ENCODE peak calls at places on chromosomes 11 and 22, in four cellular contexts. One of them, this sample, is unnamed.

GRCh38 chr11:65545853-65546216 is 12.3 kb downstream of the LTBP3 start:
- DNase-seq in GM23248: no peak
- DNase-seq in ELR: no peak
- DNase-seq in psoas muscle: no peak
- DNase-seq in this sample: no peak

GRCh38 chr11:72743321-72744221 is 8.6 kb downstream of the ARAP1 start:
- DNase-seq in GM23248: no peak
- DNase-seq in psoas muscle: no peak
- DNase-seq in ELR: no peak
- DNase-seq in this sample: no peak

GRCh38 chr11:12089041-12089440 is 21.3 kb upstream of the MICAL2 start:
- DNase-seq in ELR: no peak
- DNase-seq in psoas muscle: no peak
- DNase-seq in GM23248: no peak
- DNase-seq in this sample: no peak

GRCh38 chr11:85672111-85672875 is 7.4 kb upstream of the CREBZF start:
- DNase-seq in psoas muscle: no peak
- DNase-seq in ELR: peak
- DNase-seq in GM23248: no peak
- DNase-seq in this sample: peak

GRCh38 chr22:43890901-43891331 is 897 bp downstream of the PNPLA5 start:
- DNase-seq in psoas muscle: no peak
- DNase-seq in GM23248: peak
- DNase-seq in ELR: no peak
- DNase-seq in this sample: no peak

GRCh38 chr22:23243006-23243573 is 62.8 kb downstream of the BCR start:
- DNase-seq in ELR: no peak
- DNase-seq in GM23248: no peak
- DNase-seq in psoas muscle: no peak
- DNase-seq in this sample: no peak

GRCh38 chr11:85809881-85810280 is 1.1 kb downstream of the SYTL2 start:
- DNase-seq in psoas muscle: peak
- DNase-seq in GM23248: no peak
- DNase-seq in ELR: peak
- DNase-seq in this sample: no peak

GRCh38 chr11:125950696-125951645 is 5.1 kb downstream of the VSIG10L2 start:
- DNase-seq in GM23248: peak
- DNase-seq in ELR: no peak
- DNase-seq in psoas muscle: peak
- DNase-seq in this sample: peak

GRCh38 chr11:72613977-72614376 is 60.2 kb downstream of the PDE2A start:
- DNase-seq in GM23248: no peak
- DNase-seq in ELR: no peak
- DNase-seq in psoas muscle: peak
- DNase-seq in this sample: peak

GRCh38 chr22:20523118-20523983 is 15.9 kb downstream of the MED15 start:
- DNase-seq in ELR: no peak
- DNase-seq in psoas muscle: no peak
- DNase-seq in GM23248: peak
- DNase-seq in this sample: peak

GRCh38 chr11:131688056-131688693 is 317.8 kb downstream of the NTM start:
- DNase-seq in ELR: peak
- DNase-seq in psoas muscle: peak
- DNase-seq in GM23248: peak
- DNase-seq in this sample: peak

GRCh38 chr22:25700996-25701815 is 40.8 kb upstream of the MYO18B start:
- DNase-seq in ELR: no peak
- DNase-seq in psoas muscle: peak
- DNase-seq in GM23248: peak
- DNase-seq in this sample: no peak

GRCh38 chr11:45104790-45105084 is 41.7 kb upstream of the PRDM11 start:
- DNase-seq in psoas muscle: no peak
- DNase-seq in GM23248: no peak
- DNase-seq in ELR: no peak
- DNase-seq in this sample: no peak

GRCh38 chr11:104043678-104044239 is 7.3 kb downstream of the DDI1 start:
- DNase-seq in psoas muscle: no peak
- DNase-seq in ELR: no peak
- DNase-seq in GM23248: peak
- DNase-seq in this sample: no peak